ENCODE peak calls at places on chromosomes 12 and 14, in nine cellular contexts. W is activated CD8-positive, alpha-beta T cell treated with anti-CD3 and anti-CD28 coated beads for 36 hours; V is GM12865; Q is MM.1S; E is astrocyte of the cerebellum; J is left ventricle myocardium inferior; M is uterus; I is Panc1; L is cardiac muscle cell. U is an unnamed sample.

GRCh38 chr14:65574611-65575010 is 162.1 kb downstream of the FUT8 start:
- DNase-seq in E (no peak), L (no peak), I (no peak), W (no peak), J (no peak), M (no peak), Q (no peak), V (no peak), U (no peak)

GRCh38 chr12:119835068-119835467 is 42.1 kb downstream of the CIT start:
- DNase-seq in V (no peak), M (no peak), W (no peak), I (no peak), L (peak), Q (no peak), E (no peak), J (no peak), U (no peak)

GRCh38 chr12:116265361-116266128 is 11.9 kb downstream of the MED13L start:
- DNase-seq in Q (no peak), L (no peak), E (no peak), V (no peak), J (no peak), I (no peak), M (no peak), W (no peak), U (no peak)

GRCh38 chr12:50258167-50258551 is 25.2 kb downstream of the LIMA1 start:
- DNase-seq in M (no peak), V (no peak), L (no peak), I (no peak), E (no peak), J (peak), Q (no peak), W (no peak), U (no peak)

GRCh38 chr12:1533602-1534304 is 60.6 kb downstream of the FBXL14 start:
- DNase-seq in M (no peak), E (peak), V (peak), W (peak), I (no peak), L (no peak), Q (peak), J (no peak), U (peak)

GRCh38 chr14:54088271-54088670 is 131.6 kb upstream of the BMP4 start:
- DNase-seq in J (no peak), M (no peak), E (no peak), Q (no peak), I (no peak), W (no peak), V (no peak), L (no peak), U (no peak)

GRCh38 chr14:75476274-75476995 is 45.8 kb upstream of the BATF start:
- DNase-seq in M (no peak), E (no peak), I (no peak), J (no peak), W (no peak), V (no peak), Q (no peak), L (peak), U (no peak)

GRCh38 chr12:80551897-80552296 is 107.9 kb downstream of the PTPRQ start:
- DNase-seq in E (peak), J (no peak), L (peak), M (no peak), W (no peak), Q (no peak), V (no peak), I (no peak), U (no peak)

GRCh38 chr12:80565276-80565675 is 121.2 kb downstream of the PTPRQ start:
- DNase-seq in W (no peak), I (no peak), J (no peak), V (no peak), Q (no peak), M (no peak), L (peak), E (no peak), U (no peak)

GRCh38 chr14:104072586-104072985 is 12.9 kb upstream of the ASPG start:
- DNase-seq in Q (no peak), L (no peak), J (no peak), W (no peak), I (no peak), V (no peak), M (no peak), E (no peak), U (no peak)

GRCh38 chr14:55600784-55601561 is 21.0 kb downstream of the KTN1 start:
- DNase-seq in M (no peak), E (no peak), W (no peak), J (no peak), V (no peak), L (peak), I (no peak), Q (no peak), U (no peak)

GRCh38 chr14:53715390-53715730 is 241.3 kb downstream of the BMP4 start:
- DNase-seq in E (peak), Q (no peak), J (no peak), W (no peak), M (no peak), I (no peak), L (peak), V (peak), U (no peak)

GRCh38 chr14:27049611-27050172 is 451.9 kb upstream of the NOVA1 start:
- DNase-seq in J (no peak), I (no peak), Q (peak), W (no peak), E (no peak), L (no peak), V (no peak), M (no peak), U (no peak)

GRCh38 chr14:23123419-23123818 is 4.4 kb upstream of the CEBPE start:
- DNase-seq in E (no peak), I (no peak), Q (no peak), M (peak), V (no peak), J (peak), L (peak), W (no peak), U (no peak)

GRCh38 chr12:19239616-19240234 is 110.2 kb downstream of the PLEKHA5 start:
- DNase-seq in W (no peak), L (peak), Q (no peak), E (peak), J (no peak), I (no peak), M (no peak), V (no peak), U (no peak)

GRCh38 chr14:103889313-103890051 is 38.8 kb upstream of the TDRD9 start:
- DNase-seq in E (no peak), V (no peak), J (peak), L (peak), M (no peak), Q (no peak), W (no peak), I (no peak), U (no peak)

GRCh38 chr14:104784218-104784568 is 11.4 kb downstream of the AKT1 start:
- DNase-seq in I (no peak), E (no peak), V (no peak), L (no peak), W (no peak), Q (no peak), J (no peak), M (no peak), U (no peak)

GRCh38 chr14:69504775-69505174 is 20.2 kb downstream of the PLEKHD1 start:
- DNase-seq in Q (no peak), M (no peak), W (no peak), E (no peak), J (no peak), I (no peak), V (no peak), L (no peak), U (no peak)

DNA sequence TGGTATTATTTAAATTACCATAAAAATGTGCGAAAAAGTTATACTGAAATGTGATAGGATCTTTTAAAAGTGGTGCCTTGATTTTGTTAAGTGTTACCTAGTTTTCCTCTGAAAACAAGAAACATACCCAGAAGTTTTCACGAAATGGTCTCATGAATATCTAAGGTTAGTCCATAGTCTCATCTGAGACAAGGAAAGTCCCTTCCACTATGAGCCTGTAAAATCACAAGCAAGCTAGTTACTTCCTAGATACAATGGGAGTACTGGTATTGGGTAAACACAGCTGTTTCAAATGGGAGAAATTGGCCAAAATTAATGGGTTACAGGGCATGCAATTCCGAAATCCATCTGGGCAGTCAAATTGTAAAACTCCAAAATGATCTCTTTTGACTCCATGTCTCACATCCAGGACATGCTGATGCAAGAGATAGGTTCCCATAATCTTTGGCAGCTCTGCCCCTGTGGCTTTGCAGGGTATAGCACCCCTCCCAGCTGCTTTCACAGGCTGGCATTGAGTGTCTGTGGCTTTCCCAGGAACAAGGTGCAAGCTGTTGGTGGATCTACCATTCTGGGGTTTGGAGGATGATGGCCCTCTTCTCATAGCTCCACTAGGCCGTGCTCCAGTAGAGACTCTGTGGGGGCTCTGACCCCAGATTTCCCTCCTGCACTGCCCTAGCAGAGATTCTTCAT is 271.4 kb downstream of the NAV3 start:
- DNase-seq in W (no peak), L (no peak), V (no peak), I (no peak), M (no peak), Q (no peak), J (no peak), E (no peak), U (no peak)
- TF ChIP-seq CTCF in W (no peak), L (no peak), V (peak), I (no peak), M (no peak), Q (no peak), J (no peak), E (no peak), U (no peak)

GRCh38 chr12:46382974-46383653 is 10.5 kb upstream of the SLC38A2 start:
- DNase-seq in M (peak), W (peak), L (peak), Q (peak), E (peak), V (peak), I (no peak), J (peak), U (peak)
- TF ChIP-seq CTCF in M (peak), W (no peak), L (peak), Q (peak), E (peak), V (peak), I (peak), J (peak), U (peak)

GRCh38 chr12:51377099-51377984 is 13.9 kb downstream of the GALNT6 start:
- DNase-seq in J (no peak), L (peak), Q (no peak), I (no peak), M (no peak), V (no peak), E (no peak), W (no peak), U (no peak)
- TF ChIP-seq CTCF in J (no peak), L (no peak), Q (no peak), I (no peak), M (no peak), V (no peak), E (no peak), W (no peak), U (no peak)

GRCh38 chr12:52362118-52362726 is 5.1 kb downstream of the KRT85 start:
- DNase-seq in L (no peak), J (no peak), M (no peak), I (no peak), W (peak), E (no peak), V (peak), Q (no peak), U (no peak)
- TF ChIP-seq CTCF in L (peak), J (no peak), M (no peak), I (peak), W (peak), E (no peak), V (peak), Q (peak), U (no peak)

DNA sequence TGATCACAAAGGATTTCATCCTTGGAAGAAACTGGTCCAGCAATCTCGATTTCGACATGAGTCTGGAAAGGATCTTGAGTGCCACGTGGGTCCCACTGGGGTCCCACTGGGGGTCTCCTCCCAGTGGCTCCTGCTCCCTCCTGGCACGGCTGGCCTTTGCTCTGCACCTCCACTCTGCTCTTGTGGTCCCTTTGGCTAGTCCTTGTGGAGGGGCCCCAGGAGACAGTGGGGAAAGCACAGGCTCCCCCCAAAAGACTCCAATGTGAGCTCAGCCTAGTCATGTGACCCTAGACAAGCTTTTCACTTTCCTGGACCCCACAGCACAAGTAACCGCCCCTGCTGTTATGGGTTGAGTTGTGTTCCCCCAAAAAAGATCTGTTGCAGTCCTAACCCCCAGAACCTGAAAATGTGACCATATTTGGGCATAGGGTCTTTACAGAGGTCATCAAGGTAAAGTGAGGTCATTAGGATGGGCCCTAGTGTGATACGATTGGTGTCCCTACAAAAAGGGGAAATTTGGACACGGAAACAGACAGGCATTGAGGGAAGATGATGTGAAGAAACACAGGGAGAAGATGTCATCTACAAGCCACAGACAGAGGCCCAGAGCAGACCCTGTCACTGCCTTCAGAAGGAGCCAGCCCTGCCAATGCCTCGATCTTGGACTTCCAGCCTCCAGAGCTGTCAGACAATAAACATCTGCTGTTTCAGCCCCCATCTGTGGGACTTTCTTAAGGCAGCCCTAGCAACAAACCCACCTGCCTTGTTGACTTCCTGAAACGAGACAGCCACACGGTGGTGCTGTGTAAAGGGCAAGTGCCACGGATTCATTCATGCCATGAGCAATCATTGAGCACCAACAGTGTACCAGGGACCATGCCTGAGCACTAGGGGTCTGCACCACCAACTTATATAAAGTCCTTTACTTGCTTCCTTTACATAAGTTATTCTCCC is 23.8 kb upstream of the PPP2R5C start:
- DNase-seq in W (peak), J (no peak), I (no peak), E (no peak), M (no peak), L (no peak), V (peak), Q (no peak), U (peak)
- TF ChIP-seq CTCF in W (no peak), J (peak), I (peak), E (no peak), M (no peak), L (no peak), V (peak), Q (peak), U (peak)

GRCh38 chr14:101064121-101064661 is 160.7 kb upstream of the RTL1 start:
- DNase-seq in M (no peak), E (no peak), L (no peak), V (no peak), I (no peak), J (no peak), W (no peak), Q (no peak), U (no peak)
- TF ChIP-seq CTCF in M (no peak), E (no peak), L (no peak), V (no peak), I (no peak), J (no peak), W (no peak), Q (no peak), U (no peak)

DNA sequence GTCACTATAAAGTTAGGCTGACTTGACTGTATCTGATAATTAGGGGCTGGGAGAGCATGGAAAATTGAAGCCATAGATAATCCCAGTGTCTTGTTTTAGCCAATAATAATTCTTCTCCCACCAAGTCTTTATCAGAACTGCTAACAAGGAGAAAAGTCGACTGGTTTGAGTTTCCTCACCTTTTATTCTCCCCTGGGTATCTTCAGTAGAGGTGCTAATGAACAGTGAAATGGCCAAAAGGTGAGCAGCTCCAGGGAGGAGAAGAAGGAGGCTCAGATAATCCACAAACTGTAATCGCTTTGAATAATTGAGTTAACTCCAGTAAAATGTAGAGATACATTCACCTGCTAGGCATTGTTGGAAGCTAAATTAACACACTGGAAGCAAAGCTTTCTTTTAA is 72.6 kb downstream of the ETV6 start:
- DNase-seq in I (no peak), M (no peak), W (no peak), L (no peak), Q (no peak), E (no peak), J (no peak), V (no peak), U (no peak)
- TF ChIP-seq CTCF in I (no peak), M (no peak), W (no peak), L (no peak), Q (no peak), E (no peak), J (no peak), V (no peak), U (no peak)

GRCh38 chr12:22781339-22781738 is 156.4 kb downstream of the ETNK1 start:
- DNase-seq in W (peak), M (no peak), J (no peak), E (no peak), I (no peak), Q (no peak), V (no peak), L (no peak), U (no peak)
- TF ChIP-seq CTCF in W (no peak), M (no peak), J (no peak), E (no peak), I (no peak), Q (no peak), V (no peak), L (no peak), U (no peak)

DNA sequence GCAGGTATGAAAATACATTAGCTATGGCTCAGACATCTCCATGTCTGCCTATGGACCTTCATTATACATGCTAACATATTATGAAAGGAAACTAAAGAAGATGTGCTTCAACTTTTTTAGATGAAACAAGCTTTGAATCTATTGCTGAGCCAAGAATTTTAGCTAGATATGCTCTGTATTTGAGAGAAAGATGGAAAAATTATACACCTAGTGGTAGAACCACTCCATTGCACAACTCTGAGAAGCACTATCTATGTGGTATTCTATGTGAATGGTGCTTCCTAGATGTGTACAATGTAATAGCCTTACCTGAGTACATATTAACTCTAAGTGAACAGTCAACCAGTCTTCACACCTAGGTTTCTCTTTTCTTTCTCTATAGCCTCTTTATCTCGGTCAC is 17.3 kb downstream of the EPYC start:
- DNase-seq in I (no peak), M (no peak), E (no peak), V (no peak), W (no peak), J (no peak), L (no peak), Q (no peak), U (no peak)
- TF ChIP-seq CTCF in I (no peak), M (no peak), E (no peak), V (no peak), W (peak), J (no peak), L (no peak), Q (peak), U (no peak)

U was measured in GM20000.